ENCODE peak calls at places on chromosomes 11 and 22, in six cellular contexts. I, F, D, U, H and B are unnamed samples.

GRCh38 chr11:69934861-69935494 is 115.8 kb upstream of the FGF3 start:
- DNase-seq in I (no peak), F (no peak), D (no peak), U (peak; percentile 38), H (peak; percentile 6), B (no peak)

GRCh38 chr11:87892291-87892690 is 283.0 kb downstream of the RAB38 start:
- DNase-seq in I (no peak), F (no peak), D (no peak), U (no peak), H (no peak), B (no peak)

GRCh38 chr11:111387318-111387863 is 8.3 kb upstream of the POU2AF1 start:
- DNase-seq in I (no peak), F (peak; percentile 14), D (no peak), U (no peak), H (peak; percentile 93), B (peak; percentile 59)

GRCh38 chr11:11129118-11129517 is 223.9 kb downstream of the CSNK2A3 start:
- DNase-seq in I (no peak), F (no peak), D (no peak), U (no peak), H (no peak), B (no peak)

GRCh38 chr11:69640260-69640994 is 529 bp upstream of the CCND1 start:
- DNase-seq in I (no peak), F (no peak), D (peak; percentile 58), U (peak; percentile 48), H (peak; percentile 21), B (no peak)

GRCh38 chr11:7165911-7166310 is 77.1 kb downstream of the RBMXL2 start:
- DNase-seq in I (no peak), F (no peak), D (no peak), U (peak; percentile 6), H (peak; percentile 13), B (no peak)

GRCh38 chr11:73323464-73323863 is 15.4 kb downstream of the ARHGEF17 start:
- DNase-seq in I (no peak), F (no peak), D (peak; percentile 41), U (peak; percentile 95), H (peak; percentile 43), B (no peak)

GRCh38 chr11:131612576-131612975 is 242.2 kb downstream of the NTM start:
- DNase-seq in I (no peak), F (no peak), D (no peak), U (no peak), H (no peak), B (no peak)

GRCh38 chr22:36775589-36775965 is 342 bp downstream of the IFT27 start:
- DNase-seq in I (peak; percentile 10), F (peak; percentile 25), D (no peak), U (peak; percentile 16), H (peak; percentile 82), B (peak; percentile 24)

GRCh38 chr11:74283580-74284180 is 27.8 kb downstream of the P4HA3 start:
- DNase-seq in I (no peak), F (no peak), D (no peak), U (no peak), H (no peak), B (no peak)

GRCh38 chr22:24331468-24332440 is 61.1 kb downstream of the SPECC1L start:
- DNase-seq in I (no peak), F (peak; percentile 48), D (no peak), U (peak; percentile 55), H (no peak), B (peak; percentile 16)

GRCh38 chr11:67627394-67627787 is 2.3 kb downstream of the NUDT8 start:
- DNase-seq in I (no peak), F (no peak), D (no peak), U (no peak), H (no peak), B (no peak)

GRCh38 chr11:47466701-47467250 is 17.8 kb upstream of the RAPSN start:
- DNase-seq in I (no peak), F (peak; percentile 74), D (no peak), U (peak; percentile 43), H (peak; percentile 94), B (peak; percentile 84)

GRCh38 chr11:36729765-36730164 is 131.7 kb upstream of the RAG2 start:
- DNase-seq in I (no peak), F (no peak), D (no peak), U (no peak), H (no peak), B (no peak)

GRCh38 chr11:61472868-61473267 is 35.7 kb upstream of the LRRC10B start:
- DNase-seq in I (no peak), F (peak; percentile 74), D (no peak), U (no peak), H (peak; percentile 12), B (peak; percentile 41)

GRCh38 chr11:88231894-88232482 is 56.7 kb upstream of the RAB38 start:
- DNase-seq in I (peak; percentile 3), F (no peak), D (peak; percentile 29), U (peak; percentile 69), H (no peak), B (no peak)

GRCh38 chr11:42555197-42555596 is 756.6 kb upstream of the API5 start:
- DNase-seq in I (no peak), F (no peak), D (no peak), U (no peak), H (no peak), B (no peak)

GRCh38 chr22:28978863-28979799 is 82.5 kb downstream of the C22orf31 start:
- DNase-seq in I (no peak), F (no peak), D (peak; percentile 97), U (no peak), H (no peak), B (no peak)

GRCh38 chr11:44311339-44312261 is 1.7 kb upstream of the ALX4 start:
- DNase-seq in I (no peak), F (no peak), D (no peak), U (no peak), H (no peak), B (no peak)

GRCh38 chr22:28316014-28316413 is 363.6 kb downstream of the TTC28 start:
- DNase-seq in I (no peak), F (no peak), D (no peak), U (no peak), H (no peak), B (no peak)

GRCh38 chr11:60165538-60165937 is 17.3 kb downstream of the MS4A6A start:
- DNase-seq in I (no peak), F (no peak), D (no peak), U (no peak), H (no peak), B (no peak)

GRCh38 chr11:65932558-65932919 is 12.7 kb upstream of the TSGA10IP start:
- DNase-seq in I (no peak), F (no peak), D (no peak), U (peak; percentile 55), H (peak; percentile 11), B (no peak)

GRCh38 chr11:35997908-35998307 is 54.0 kb downstream of the LDLRAD3 start:
- DNase-seq in I (no peak), F (no peak), D (no peak), U (no peak), H (no peak), B (no peak)

GRCh38 chr22:43314611-43315010 is 28.6 kb downstream of the SCUBE1 start:
- DNase-seq in I (no peak), F (no peak), D (no peak), U (no peak), H (no peak), B (no peak)

GRCh38 chr11:117279711-117280376 is 11.3 kb upstream of the BACE1-AS start:
- DNase-seq in I (no peak), F (no peak), D (no peak), U (no peak), H (no peak), B (no peak)

GRCh38 chr22:27662359-27663030 is 139.1 kb downstream of the MN1 start:
- DNase-seq in I (no peak), F (no peak), D (peak; percentile 14), U (no peak), H (peak; percentile 25), B (peak; percentile 38)

GRCh38 chr11:74636633-74637184 is 44.3 kb downstream of the POLD3 start:
- DNase-seq in I (no peak), F (no peak), D (peak; percentile 87), U (peak; percentile 90), H (no peak), B (no peak)

GRCh38 chr11:35218956-35219355 is 80.0 kb downstream of the CD44 start:
- DNase-seq in I (no peak), F (no peak), D (no peak), U (peak; percentile 70), H (no peak), B (no peak)

GRCh38 chr11:36326524-36327419 is 30.7 kb downstream of the PRR5L start:
- DNase-seq in I (no peak), F (no peak), D (no peak), U (no peak), H (no peak), B (no peak)